ENCODE peak calls at places on chromosomes 2 and 18, in eight cellular contexts. One of them, this sample, is unnamed.
A peak's percentile ranks its signal among the peaks of the same experiment; 100 is the strongest.

GRCh38 chr18:23591011-23591410 is 4.7 kb upstream of the NPC1 start:
- DNase-seq in endothelial cell: no peak
- DNase-seq in GM20000: no peak
- DNase-seq in A549: no peak
- DNase-seq in activated CD8-positive, alpha-beta T cell treated with anti-CD3 and anti-CD28 coated beads for 36 hours: no peak
- DNase-seq in fibroblast of lung: peak; percentile 29
- DNase-seq in kidney epithelial cell: no peak
- DNase-seq in upper lobe of right lung: no peak
- DNase-seq in this sample: no peak

GRCh38 chr18:79410171-79410641 is 14.5 kb downstream of the NFATC1 start:
- DNase-seq in endothelial cell: no peak
- DNase-seq in GM20000: no peak
- DNase-seq in A549: no peak
- DNase-seq in activated CD8-positive, alpha-beta T cell treated with anti-CD3 and anti-CD28 coated beads for 36 hours: no peak
- DNase-seq in fibroblast of lung: no peak
- DNase-seq in kidney epithelial cell: no peak
- DNase-seq in upper lobe of right lung: peak; percentile 61
- DNase-seq in this sample: no peak

GRCh38 chr2:102915128-102915527 is 153.3 kb downstream of the TMEM182 start:
- DNase-seq in endothelial cell: no peak
- DNase-seq in GM20000: no peak
- DNase-seq in A549: peak; percentile 25
- DNase-seq in activated CD8-positive, alpha-beta T cell treated with anti-CD3 and anti-CD28 coated beads for 36 hours: no peak
- DNase-seq in fibroblast of lung: peak; percentile 1
- DNase-seq in kidney epithelial cell: peak; percentile 23
- DNase-seq in upper lobe of right lung: no peak
- DNase-seq in this sample: no peak

GRCh38 chr2:180115675-180116074 is 108.6 kb upstream of the CWC22 start:
- DNase-seq in endothelial cell: no peak
- DNase-seq in GM20000: no peak
- DNase-seq in A549: no peak
- DNase-seq in activated CD8-positive, alpha-beta T cell treated with anti-CD3 and anti-CD28 coated beads for 36 hours: no peak
- DNase-seq in fibroblast of lung: no peak
- DNase-seq in kidney epithelial cell: no peak
- DNase-seq in upper lobe of right lung: no peak
- DNase-seq in this sample: no peak

GRCh38 chr18:26869640-26870039 is 4.1 kb upstream of the AQP4 start:
- DNase-seq in endothelial cell: no peak
- DNase-seq in GM20000: no peak
- DNase-seq in A549: no peak
- DNase-seq in activated CD8-positive, alpha-beta T cell treated with anti-CD3 and anti-CD28 coated beads for 36 hours: no peak
- DNase-seq in fibroblast of lung: no peak
- DNase-seq in kidney epithelial cell: no peak
- DNase-seq in upper lobe of right lung: no peak
- DNase-seq in this sample: no peak

GRCh38 chr18:34493099-34493544 is 217.0 kb upstream of the DTNA start:
- DNase-seq in endothelial cell: peak; percentile 71
- DNase-seq in GM20000: peak; percentile 29
- DNase-seq in A549: no peak
- DNase-seq in activated CD8-positive, alpha-beta T cell treated with anti-CD3 and anti-CD28 coated beads for 36 hours: peak; percentile 63
- DNase-seq in fibroblast of lung: peak; percentile 75
- DNase-seq in kidney epithelial cell: peak; percentile 66
- DNase-seq in upper lobe of right lung: peak; percentile 84
- DNase-seq in this sample: peak; percentile 32

GRCh38 chr2:189179607-189179979 is at the start of gene COL5A2:
- DNase-seq in endothelial cell: peak; percentile 52
- DNase-seq in GM20000: no peak
- DNase-seq in A549: peak; percentile 15
- DNase-seq in activated CD8-positive, alpha-beta T cell treated with anti-CD3 and anti-CD28 coated beads for 36 hours: peak; percentile 8
- DNase-seq in fibroblast of lung: peak; percentile 95
- DNase-seq in kidney epithelial cell: peak; percentile 57
- DNase-seq in upper lobe of right lung: no peak
- DNase-seq in this sample: no peak

GRCh38 chr2:20576598-20577115 is 74.2 kb downstream of the HS1BP3 start:
- DNase-seq in endothelial cell: no peak
- DNase-seq in GM20000: peak; percentile 77
- DNase-seq in A549: no peak
- DNase-seq in activated CD8-positive, alpha-beta T cell treated with anti-CD3 and anti-CD28 coated beads for 36 hours: peak; percentile 52
- DNase-seq in fibroblast of lung: no peak
- DNase-seq in kidney epithelial cell: no peak
- DNase-seq in upper lobe of right lung: no peak
- DNase-seq in this sample: peak; percentile 80

GRCh38 chr2:134359367-134360081 is 105.7 kb downstream of the MGAT5 start:
- DNase-seq in endothelial cell: no peak
- DNase-seq in GM20000: no peak
- DNase-seq in A549: no peak
- DNase-seq in activated CD8-positive, alpha-beta T cell treated with anti-CD3 and anti-CD28 coated beads for 36 hours: no peak
- DNase-seq in fibroblast of lung: no peak
- DNase-seq in kidney epithelial cell: no peak
- DNase-seq in upper lobe of right lung: peak; percentile 70
- DNase-seq in this sample: no peak

GRCh38 chr2:229971298-229971790 is 49.0 kb downstream of the FBXO36 start:
- DNase-seq in endothelial cell: no peak
- DNase-seq in GM20000: no peak
- DNase-seq in A549: no peak
- DNase-seq in activated CD8-positive, alpha-beta T cell treated with anti-CD3 and anti-CD28 coated beads for 36 hours: no peak
- DNase-seq in fibroblast of lung: no peak
- DNase-seq in kidney epithelial cell: no peak
- DNase-seq in upper lobe of right lung: no peak
- DNase-seq in this sample: no peak

GRCh38 chr2:229970406-229970805 is 48.1 kb downstream of the FBXO36 start:
- DNase-seq in endothelial cell: no peak
- DNase-seq in GM20000: no peak
- DNase-seq in A549: no peak
- DNase-seq in activated CD8-positive, alpha-beta T cell treated with anti-CD3 and anti-CD28 coated beads for 36 hours: no peak
- DNase-seq in fibroblast of lung: no peak
- DNase-seq in kidney epithelial cell: no peak
- DNase-seq in upper lobe of right lung: no peak
- DNase-seq in this sample: no peak

GRCh38 chr2:229974271-229974670 is 52.0 kb downstream of the FBXO36 start:
- DNase-seq in endothelial cell: no peak
- DNase-seq in GM20000: no peak
- DNase-seq in A549: no peak
- DNase-seq in activated CD8-positive, alpha-beta T cell treated with anti-CD3 and anti-CD28 coated beads for 36 hours: no peak
- DNase-seq in fibroblast of lung: peak; percentile 58
- DNase-seq in kidney epithelial cell: no peak
- DNase-seq in upper lobe of right lung: no peak
- DNase-seq in this sample: no peak
- TF ChIP-seq CTCF in endothelial cell: no peak
- TF ChIP-seq CTCF in GM20000: no peak
- TF ChIP-seq CTCF in A549: no peak
- TF ChIP-seq CTCF in activated CD8-positive, alpha-beta T cell treated with anti-CD3 and anti-CD28 coated beads for 36 hours: no peak
- TF ChIP-seq CTCF in fibroblast of lung: peak; percentile 31
- TF ChIP-seq CTCF in kidney epithelial cell: no peak
- TF ChIP-seq CTCF in upper lobe of right lung: peak; percentile 28
- TF ChIP-seq CTCF in this sample: no peak

DNA sequence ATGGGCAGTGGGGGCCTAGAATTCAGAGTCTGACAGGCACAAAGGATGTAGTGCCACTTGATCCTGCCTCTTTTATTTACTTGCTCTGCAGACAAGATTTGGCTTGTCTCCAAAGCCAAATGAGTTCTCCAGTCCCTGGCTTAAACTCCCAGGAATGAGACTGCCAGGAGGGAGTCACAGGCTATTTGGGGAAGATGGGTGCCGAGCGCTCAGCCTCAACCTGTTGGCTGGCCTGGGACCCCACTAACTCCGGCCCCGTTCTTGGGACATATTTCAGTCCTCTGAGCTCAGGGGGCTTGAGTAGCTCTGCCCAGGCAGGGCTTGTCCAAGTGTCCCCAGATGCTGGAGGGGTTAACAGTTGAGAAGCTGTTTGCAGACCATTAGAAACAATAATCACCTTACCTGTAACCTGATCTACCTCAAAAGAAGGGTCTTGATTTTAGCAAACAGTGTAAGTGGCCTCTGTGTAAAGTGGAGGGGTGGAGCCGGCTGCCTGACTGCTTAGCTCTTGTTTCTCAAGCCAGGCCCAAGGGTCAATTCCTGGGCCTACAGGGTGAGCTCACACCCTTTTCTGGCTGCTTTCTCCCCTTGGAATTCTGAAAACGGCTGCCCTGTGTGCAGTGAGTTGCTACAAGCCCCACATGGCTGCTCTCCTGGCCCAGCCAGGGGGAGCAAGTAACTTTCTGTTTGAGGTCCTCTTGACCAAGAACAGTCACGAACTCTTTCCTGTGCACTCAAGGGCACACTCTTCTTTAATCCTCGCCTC is 27.1 kb upstream of the FZD5 start:
- DNase-seq in endothelial cell: no peak
- DNase-seq in GM20000: no peak
- DNase-seq in A549: no peak
- DNase-seq in activated CD8-positive, alpha-beta T cell treated with anti-CD3 and anti-CD28 coated beads for 36 hours: no peak
- DNase-seq in fibroblast of lung: peak; percentile 31
- DNase-seq in kidney epithelial cell: no peak
- DNase-seq in upper lobe of right lung: peak; percentile 81
- DNase-seq in this sample: no peak
- TF ChIP-seq CTCF in endothelial cell: no peak
- TF ChIP-seq CTCF in GM20000: no peak
- TF ChIP-seq CTCF in A549: no peak
- TF ChIP-seq CTCF in activated CD8-positive, alpha-beta T cell treated with anti-CD3 and anti-CD28 coated beads for 36 hours: no peak
- TF ChIP-seq CTCF in fibroblast of lung: no peak
- TF ChIP-seq CTCF in kidney epithelial cell: no peak
- TF ChIP-seq CTCF in upper lobe of right lung: no peak
- TF ChIP-seq CTCF in this sample: no peak

GRCh38 chr18:52670903-52671302 is 330.9 kb downstream of the DCC start:
- DNase-seq in endothelial cell: no peak
- DNase-seq in GM20000: peak; percentile 6
- DNase-seq in A549: peak; percentile 23
- DNase-seq in activated CD8-positive, alpha-beta T cell treated with anti-CD3 and anti-CD28 coated beads for 36 hours: no peak
- DNase-seq in fibroblast of lung: peak; percentile 46
- DNase-seq in kidney epithelial cell: no peak
- DNase-seq in upper lobe of right lung: no peak
- DNase-seq in this sample: no peak
- TF ChIP-seq CTCF in endothelial cell: no peak
- TF ChIP-seq CTCF in GM20000: no peak
- TF ChIP-seq CTCF in A549: peak; percentile 37
- TF ChIP-seq CTCF in activated CD8-positive, alpha-beta T cell treated with anti-CD3 and anti-CD28 coated beads for 36 hours: no peak
- TF ChIP-seq CTCF in fibroblast of lung: no peak
- TF ChIP-seq CTCF in kidney epithelial cell: peak; percentile 14
- TF ChIP-seq CTCF in upper lobe of right lung: peak; percentile 32
- TF ChIP-seq CTCF in this sample: no peak

GRCh38 chr18:46831434-46831833 is 74.6 kb upstream of the ST8SIA5 start:
- DNase-seq in endothelial cell: no peak
- DNase-seq in GM20000: no peak
- DNase-seq in A549: no peak
- DNase-seq in activated CD8-positive, alpha-beta T cell treated with anti-CD3 and anti-CD28 coated beads for 36 hours: no peak
- DNase-seq in fibroblast of lung: no peak
- DNase-seq in kidney epithelial cell: no peak
- DNase-seq in upper lobe of right lung: no peak
- DNase-seq in this sample: no peak

GRCh38 chr18:46833899-46834298 is 77.0 kb upstream of the ST8SIA5 start:
- DNase-seq in endothelial cell: no peak
- DNase-seq in GM20000: no peak
- DNase-seq in A549: no peak
- DNase-seq in activated CD8-positive, alpha-beta T cell treated with anti-CD3 and anti-CD28 coated beads for 36 hours: no peak
- DNase-seq in fibroblast of lung: no peak
- DNase-seq in kidney epithelial cell: no peak
- DNase-seq in upper lobe of right lung: no peak
- DNase-seq in this sample: no peak

GRCh38 chr18:46830633-46831032 is 73.8 kb upstream of the ST8SIA5 start:
- DNase-seq in endothelial cell: no peak
- DNase-seq in GM20000: no peak
- DNase-seq in A549: no peak
- DNase-seq in activated CD8-positive, alpha-beta T cell treated with anti-CD3 and anti-CD28 coated beads for 36 hours: no peak
- DNase-seq in fibroblast of lung: no peak
- DNase-seq in kidney epithelial cell: no peak
- DNase-seq in upper lobe of right lung: no peak
- DNase-seq in this sample: no peak

GRCh38 chr18:46832856-46833255 is 76.0 kb upstream of the ST8SIA5 start:
- DNase-seq in endothelial cell: no peak
- DNase-seq in GM20000: no peak
- DNase-seq in A549: no peak
- DNase-seq in activated CD8-positive, alpha-beta T cell treated with anti-CD3 and anti-CD28 coated beads for 36 hours: no peak
- DNase-seq in fibroblast of lung: no peak
- DNase-seq in kidney epithelial cell: no peak
- DNase-seq in upper lobe of right lung: no peak
- DNase-seq in this sample: no peak

GRCh38 chr18:46829947-46830346 is 73.1 kb upstream of the ST8SIA5 start:
- DNase-seq in endothelial cell: no peak
- DNase-seq in GM20000: no peak
- DNase-seq in A549: no peak
- DNase-seq in activated CD8-positive, alpha-beta T cell treated with anti-CD3 and anti-CD28 coated beads for 36 hours: no peak
- DNase-seq in fibroblast of lung: no peak
- DNase-seq in kidney epithelial cell: no peak
- DNase-seq in upper lobe of right lung: no peak
- DNase-seq in this sample: no peak
- TF ChIP-seq CTCF in endothelial cell: no peak
- TF ChIP-seq CTCF in GM20000: no peak
- TF ChIP-seq CTCF in A549: no peak
- TF ChIP-seq CTCF in activated CD8-positive, alpha-beta T cell treated with anti-CD3 and anti-CD28 coated beads for 36 hours: no peak
- TF ChIP-seq CTCF in fibroblast of lung: no peak
- TF ChIP-seq CTCF in kidney epithelial cell: no peak
- TF ChIP-seq CTCF in upper lobe of right lung: no peak
- TF ChIP-seq CTCF in this sample: no peak

GRCh38 chr18:72544092-72544886 is at the start of gene CBLN2:
- DNase-seq in endothelial cell: peak; percentile 63
- DNase-seq in GM20000: peak; percentile 87
- DNase-seq in A549: peak; percentile 49
- DNase-seq in activated CD8-positive, alpha-beta T cell treated with anti-CD3 and anti-CD28 coated beads for 36 hours: peak; percentile 58
- DNase-seq in fibroblast of lung: peak; percentile 58
- DNase-seq in kidney epithelial cell: no peak
- DNase-seq in upper lobe of right lung: peak; percentile 79
- DNase-seq in this sample: peak; percentile 86
- TF ChIP-seq CTCF in endothelial cell: no peak
- TF ChIP-seq CTCF in GM20000: peak; percentile 90
- TF ChIP-seq CTCF in A549: peak; percentile 73
- TF ChIP-seq CTCF in activated CD8-positive, alpha-beta T cell treated with anti-CD3 and anti-CD28 coated beads for 36 hours: peak; percentile 62
- TF ChIP-seq CTCF in fibroblast of lung: peak; percentile 46
- TF ChIP-seq CTCF in kidney epithelial cell: peak; percentile 96
- TF ChIP-seq CTCF in upper lobe of right lung: peak; percentile 54
- TF ChIP-seq CTCF in this sample: peak; percentile 86